ENCODE peak calls at places on chromosome 18, in four cellular contexts. I is HL-60, P is GM12878, U is K562. J is an unnamed sample.

GRCh38 chr18:55731594-55732042 is 143.6 kb upstream of the TCF4 start:
- DNase-seq in I (no peak), P (no peak), U (peak; percentile 63), J (no peak)

GRCh38 chr18:43665239-43665788 is 388.0 kb upstream of the SYT4 start:
- DNase-seq in I (no peak), P (no peak), U (no peak), J (no peak)

GRCh38 chr18:67081866-67082265 is 434.7 kb downstream of the DSEL start:
- DNase-seq in I (no peak), P (no peak), U (no peak), J (no peak)

GRCh38 chr18:774811-775210 is 37.2 kb downstream of the YES1 start:
- DNase-seq in I (no peak), P (no peak), U (no peak), J (no peak)

GRCh38 chr18:45423664-45424063 is 191.6 kb upstream of the SLC14A2 start:
- DNase-seq in I (no peak), P (no peak), U (no peak), J (no peak)

GRCh38 chr18:43634994-43635393 is 357.7 kb upstream of the SYT4 start:
- DNase-seq in I (no peak), P (no peak), U (no peak), J (no peak)

GRCh38 chr18:65788373-65788772 is 37.6 kb downstream of the CDH7 start:
- DNase-seq in I (no peak), P (no peak), U (no peak), J (no peak)

GRCh38 chr18:36141576-36141975 is 11.9 kb downstream of the ELP2 start:
- DNase-seq in I (no peak), P (no peak), U (no peak), J (no peak)

GRCh38 chr18:67400502-67401117 is 115.9 kb downstream of the DSEL start:
- DNase-seq in I (no peak), P (no peak), U (no peak), J (no peak)

GRCh38 chr18:45413180-45413836 is 202.0 kb upstream of the SLC14A2 start:
- DNase-seq in I (no peak), P (no peak), U (no peak), J (no peak)

GRCh38 chr18:8051388-8051787 is 484.3 kb downstream of the PTPRM start:
- DNase-seq in I (no peak), P (no peak), U (no peak), J (no peak)
- TF ChIP-seq SPI1 in I (no peak), P (no peak), U (no peak), J (no peak)

GRCh38 chr18:11872479-11873136 is 21.4 kb downstream of the CHMP1B start:
- DNase-seq in I (peak; percentile 51), P (no peak), U (peak; percentile 72), J (no peak)
- TF ChIP-seq POLR2AphosphoS5 in I (no peak), P (no peak), U (no peak), J (no peak)

GRCh38 chr18:75204978-75205759 is 3.8 kb downstream of the PTGR3 start:
- DNase-seq in I (no peak), P (no peak), U (no peak), J (no peak)
- TF ChIP-seq SPI1 in I (no peak), P (no peak), U (no peak), J (no peak)

GRCh38 chr18:34734048-34734447 is 23.9 kb downstream of the DTNA start:
- DNase-seq in I (no peak), P (no peak), U (no peak), J (no peak)

GRCh38 chr18:34729264-34729663 is 19.2 kb downstream of the DTNA start:
- DNase-seq in I (no peak), P (no peak), U (no peak), J (no peak)

GRCh38 chr18:34726286-34727004 is 16.3 kb downstream of the DTNA start:
- DNase-seq in I (no peak), P (no peak), U (no peak), J (no peak)

GRCh38 chr18:34730774-34731173 is 20.7 kb downstream of the DTNA start:
- DNase-seq in I (no peak), P (no peak), U (no peak), J (no peak)

GRCh38 chr18:34729740-34730338 is 19.7 kb downstream of the DTNA start:
- DNase-seq in I (no peak), P (no peak), U (no peak), J (no peak)
- TF ChIP-seq POLR2AphosphoS5 in I (no peak), P (no peak), U (no peak), J (no peak)

J was measured in GM12891.